ENCODE peak calls at places on chromosomes 6 and 20, in seven cellular contexts. One of them, this sample, is unnamed.

GRCh38 chr6:157885876-157886275 is 62.8 kb downstream of the SNX9 start:
- DNase-seq in A673: no peak
- DNase-seq in neural crest cell: no peak
- DNase-seq in thyroid gland: no peak
- DNase-seq in adrenal gland: no peak
- DNase-seq in hepatocyte: no peak
- DNase-seq in breast epithelium: no peak
- DNase-seq in this sample: no peak

GRCh38 chr6:104604643-104605042 is 255.1 kb downstream of the HACE1 start:
- DNase-seq in adrenal gland: no peak
- DNase-seq in neural crest cell: no peak
- DNase-seq in A673: peak; percentile 13
- DNase-seq in breast epithelium: no peak
- DNase-seq in hepatocyte: no peak
- DNase-seq in thyroid gland: no peak
- DNase-seq in this sample: no peak

GRCh38 chr6:24004659-24005058 is 121.4 kb upstream of the NRSN1 start:
- DNase-seq in adrenal gland: no peak
- DNase-seq in hepatocyte: no peak
- DNase-seq in breast epithelium: no peak
- DNase-seq in thyroid gland: no peak
- DNase-seq in neural crest cell: no peak
- DNase-seq in A673: no peak
- DNase-seq in this sample: no peak

GRCh38 chr20:3701061-3701998 is 11.1 kb downstream of the SIGLEC1 start:
- DNase-seq in A673: no peak
- DNase-seq in thyroid gland: no peak
- DNase-seq in adrenal gland: no peak
- DNase-seq in breast epithelium: no peak
- DNase-seq in hepatocyte: no peak
- DNase-seq in neural crest cell: no peak
- DNase-seq in this sample: no peak

GRCh38 chr20:40459299-40459698 is 229.7 kb downstream of the MAFB start:
- DNase-seq in breast epithelium: no peak
- DNase-seq in hepatocyte: no peak
- DNase-seq in A673: peak; percentile 52
- DNase-seq in thyroid gland: no peak
- DNase-seq in neural crest cell: no peak
- DNase-seq in adrenal gland: no peak
- DNase-seq in this sample: no peak

GRCh38 chr6:134381926-134382325 is 64.0 kb upstream of the SGK1 start:
- DNase-seq in thyroid gland: no peak
- DNase-seq in hepatocyte: no peak
- DNase-seq in adrenal gland: no peak
- DNase-seq in A673: peak; percentile 44
- DNase-seq in breast epithelium: no peak
- DNase-seq in neural crest cell: no peak
- DNase-seq in this sample: no peak

GRCh38 chr6:101086473-101086872 is 205.3 kb upstream of the ASCC3 start:
- DNase-seq in adrenal gland: no peak
- DNase-seq in hepatocyte: no peak
- DNase-seq in thyroid gland: no peak
- DNase-seq in breast epithelium: no peak
- DNase-seq in A673: peak; percentile 84
- DNase-seq in neural crest cell: no peak
- DNase-seq in this sample: no peak

GRCh38 chr6:151974061-151974617 is 166.7 kb downstream of the ESR1 start:
- DNase-seq in adrenal gland: no peak
- DNase-seq in A673: no peak
- DNase-seq in hepatocyte: no peak
- DNase-seq in breast epithelium: no peak
- DNase-seq in neural crest cell: no peak
- DNase-seq in thyroid gland: no peak
- DNase-seq in this sample: no peak

GRCh38 chr20:9613871-9614270 is 99.5 kb downstream of the LAMP5 start:
- DNase-seq in neural crest cell: no peak
- DNase-seq in breast epithelium: no peak
- DNase-seq in adrenal gland: no peak
- DNase-seq in thyroid gland: no peak
- DNase-seq in A673: no peak
- DNase-seq in hepatocyte: no peak
- DNase-seq in this sample: no peak

GRCh38 chr6:28501259-28501658 is 14.3 kb downstream of the GPX6 start:
- DNase-seq in neural crest cell: no peak
- DNase-seq in A673: no peak
- DNase-seq in hepatocyte: no peak
- DNase-seq in adrenal gland: no peak
- DNase-seq in thyroid gland: no peak
- DNase-seq in breast epithelium: no peak
- DNase-seq in this sample: no peak

GRCh38 chr6:143059616-143060353 is 904 bp upstream of the AIG1 start:
- DNase-seq in breast epithelium: peak; percentile 57
- DNase-seq in adrenal gland: no peak
- DNase-seq in thyroid gland: peak; percentile 23
- DNase-seq in A673: no peak
- DNase-seq in neural crest cell: no peak
- DNase-seq in hepatocyte: peak; percentile 72
- DNase-seq in this sample: peak; percentile 47

GRCh38 chr6:24223131-24223715 is 97.2 kb downstream of the NRSN1 start:
- DNase-seq in A673: peak; percentile 39
- DNase-seq in thyroid gland: no peak
- DNase-seq in neural crest cell: no peak
- DNase-seq in hepatocyte: no peak
- DNase-seq in breast epithelium: no peak
- DNase-seq in adrenal gland: no peak
- DNase-seq in this sample: no peak

GRCh38 chr20:36439040-36439730 is 102.1 kb upstream of the MYL9 start:
- DNase-seq in A673: peak; percentile 71
- DNase-seq in neural crest cell: peak; percentile 79
- DNase-seq in adrenal gland: peak; percentile 73
- DNase-seq in hepatocyte: peak; percentile 74
- DNase-seq in breast epithelium: peak; percentile 31
- DNase-seq in thyroid gland: peak; percentile 71
- DNase-seq in this sample: peak; percentile 89

GRCh38 chr20:1802385-1803215 is 92.6 kb upstream of the SIRPA start:
- DNase-seq in hepatocyte: peak; percentile 86
- DNase-seq in thyroid gland: no peak
- DNase-seq in adrenal gland: peak; percentile 77
- DNase-seq in breast epithelium: no peak
- DNase-seq in neural crest cell: peak; percentile 64
- DNase-seq in A673: peak; percentile 90
- DNase-seq in this sample: peak; percentile 63

GRCh38 chr6:74657033-74657432 is 548.8 kb downstream of the COL12A1 start:
- DNase-seq in hepatocyte: no peak
- DNase-seq in breast epithelium: no peak
- DNase-seq in A673: peak; percentile 12
- DNase-seq in neural crest cell: no peak
- DNase-seq in thyroid gland: no peak
- DNase-seq in adrenal gland: no peak
- DNase-seq in this sample: no peak

GRCh38 chr6:134217516-134218140 is 100.3 kb downstream of the SGK1 start:
- DNase-seq in neural crest cell: no peak
- DNase-seq in adrenal gland: no peak
- DNase-seq in thyroid gland: no peak
- DNase-seq in hepatocyte: no peak
- DNase-seq in A673: no peak
- DNase-seq in breast epithelium: no peak
- DNase-seq in this sample: no peak

GRCh38 chr6:56730663-56731529 is 88.2 kb upstream of the DST start:
- DNase-seq in adrenal gland: peak; percentile 55
- DNase-seq in hepatocyte: peak; percentile 12
- DNase-seq in A673: peak; percentile 36
- DNase-seq in thyroid gland: no peak
- DNase-seq in neural crest cell: no peak
- DNase-seq in breast epithelium: no peak
- DNase-seq in this sample: no peak

GRCh38 chr6:80771941-80772340 is 665.5 kb downstream of the BCKDHB start:
- DNase-seq in A673: peak; percentile 55
- DNase-seq in thyroid gland: no peak
- DNase-seq in adrenal gland: no peak
- DNase-seq in breast epithelium: no peak
- DNase-seq in neural crest cell: peak; percentile 14
- DNase-seq in hepatocyte: peak; percentile 44
- DNase-seq in this sample: no peak

GRCh38 chr20:24676978-24677370 is 207.5 kb downstream of the SYNDIG1 start:
- DNase-seq in adrenal gland: no peak
- DNase-seq in hepatocyte: no peak
- DNase-seq in breast epithelium: no peak
- DNase-seq in neural crest cell: no peak
- DNase-seq in thyroid gland: no peak
- DNase-seq in A673: no peak
- DNase-seq in this sample: no peak

GRCh38 chr20:57323034-57323433 is 6.6 kb upstream of the SPO11 start:
- DNase-seq in adrenal gland: no peak
- DNase-seq in A673: peak; percentile 84
- DNase-seq in hepatocyte: peak; percentile 71
- DNase-seq in breast epithelium: peak; percentile 32
- DNase-seq in thyroid gland: peak; percentile 80
- DNase-seq in neural crest cell: no peak
- DNase-seq in this sample: peak; percentile 28

DNA sequence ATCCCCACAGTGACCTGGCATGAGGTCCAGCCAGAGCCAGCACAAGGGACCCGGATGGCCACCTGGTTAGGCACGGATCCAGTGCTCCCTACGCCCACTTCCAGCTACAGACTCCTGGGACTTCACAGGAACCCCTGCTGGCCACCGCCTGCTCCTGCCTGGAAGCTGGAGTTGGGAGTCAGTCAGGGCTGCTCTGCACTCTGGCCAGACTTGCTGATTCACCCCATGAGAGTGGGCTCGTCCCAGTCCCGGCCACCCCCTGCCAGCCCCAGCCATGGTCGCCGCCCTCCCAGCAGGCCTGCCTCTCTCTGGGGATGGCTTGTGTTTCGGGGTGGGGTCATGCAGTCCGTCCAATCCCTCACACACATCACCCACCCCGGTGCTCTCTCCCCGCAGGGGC is 125.8 kb downstream of the DLL1 start:
- DNase-seq in thyroid gland: no peak
- DNase-seq in breast epithelium: no peak
- DNase-seq in A673: no peak
- DNase-seq in adrenal gland: no peak
- DNase-seq in neural crest cell: no peak
- DNase-seq in hepatocyte: no peak
- DNase-seq in this sample: no peak
- TF ChIP-seq CTCF in thyroid gland: no peak
- TF ChIP-seq CTCF in breast epithelium: no peak
- TF ChIP-seq CTCF in A673: no peak
- TF ChIP-seq CTCF in adrenal gland: no peak
- TF ChIP-seq CTCF in neural crest cell: no peak
- TF ChIP-seq CTCF in hepatocyte: peak; percentile 9
- TF ChIP-seq CTCF in this sample: no peak

DNA sequence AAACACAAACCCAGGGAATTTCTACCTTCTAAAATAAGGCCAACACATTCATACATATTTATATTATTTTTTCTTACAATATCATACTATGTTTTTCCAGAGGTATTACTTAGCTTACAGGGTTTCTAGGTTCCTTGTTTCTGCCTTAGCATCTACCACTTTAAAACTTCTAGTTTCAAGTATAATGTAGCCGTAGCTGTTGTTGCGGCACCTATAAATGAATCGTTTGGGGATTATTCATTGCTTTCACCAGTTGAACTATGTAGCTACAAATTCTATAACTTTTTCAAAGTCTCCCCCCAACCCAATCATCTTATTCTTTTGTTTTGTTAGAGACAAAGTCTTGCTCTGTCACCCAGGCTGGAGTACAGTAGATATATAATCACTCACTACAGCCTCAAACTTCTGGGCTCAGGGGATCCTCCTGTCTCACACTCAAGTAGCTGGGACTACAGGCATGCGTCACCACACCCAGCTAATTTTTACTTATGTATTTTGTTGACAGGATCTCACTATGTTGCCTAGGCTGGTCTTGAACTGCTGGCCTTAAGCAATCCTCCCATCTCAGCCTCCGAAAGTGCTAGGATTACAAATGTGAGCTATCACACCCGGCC is 43.9 kb downstream of the TNFAIP3 start:
- DNase-seq in adrenal gland: no peak
- DNase-seq in thyroid gland: no peak
- DNase-seq in neural crest cell: no peak
- DNase-seq in hepatocyte: no peak
- DNase-seq in breast epithelium: no peak
- DNase-seq in A673: no peak
- DNase-seq in this sample: no peak
- TF ChIP-seq CTCF in adrenal gland: no peak
- TF ChIP-seq CTCF in thyroid gland: no peak
- TF ChIP-seq CTCF in neural crest cell: no peak
- TF ChIP-seq CTCF in hepatocyte: no peak
- TF ChIP-seq CTCF in breast epithelium: no peak
- TF ChIP-seq CTCF in A673: no peak
- TF ChIP-seq CTCF in this sample: no peak

GRCh38 chr20:44056010-44056698 is 130.8 kb downstream of the JPH2 start:
- DNase-seq in hepatocyte: peak; percentile 33
- DNase-seq in A673: peak; percentile 32
- DNase-seq in breast epithelium: peak; percentile 13
- DNase-seq in adrenal gland: no peak
- DNase-seq in neural crest cell: no peak
- DNase-seq in thyroid gland: no peak
- DNase-seq in this sample: peak; percentile 75
- TF ChIP-seq CTCF in hepatocyte: peak; percentile 23
- TF ChIP-seq CTCF in A673: peak; percentile 46
- TF ChIP-seq CTCF in breast epithelium: no peak
- TF ChIP-seq CTCF in adrenal gland: no peak
- TF ChIP-seq CTCF in neural crest cell: peak; percentile 50
- TF ChIP-seq CTCF in thyroid gland: no peak
- TF ChIP-seq CTCF in this sample: peak; percentile 83

GRCh38 chr6:43286995-43287716 is 10.9 kb upstream of the SLC22A7 start:
- DNase-seq in breast epithelium: no peak
- DNase-seq in adrenal gland: peak; percentile 75
- DNase-seq in hepatocyte: no peak
- DNase-seq in A673: no peak
- DNase-seq in neural crest cell: no peak
- DNase-seq in thyroid gland: no peak
- DNase-seq in this sample: no peak
- TF ChIP-seq CTCF in breast epithelium: no peak
- TF ChIP-seq CTCF in adrenal gland: no peak
- TF ChIP-seq CTCF in hepatocyte: peak; percentile 17
- TF ChIP-seq CTCF in A673: no peak
- TF ChIP-seq CTCF in neural crest cell: peak; percentile 28
- TF ChIP-seq CTCF in thyroid gland: no peak
- TF ChIP-seq CTCF in this sample: no peak

GRCh38 chr20:33810885-33811762 is at the start of gene CHMP4B:
- DNase-seq in thyroid gland: peak; percentile 100
- DNase-seq in adrenal gland: peak; percentile 99
- DNase-seq in A673: peak; percentile 99
- DNase-seq in hepatocyte: peak; percentile 100
- DNase-seq in breast epithelium: peak; percentile 99
- DNase-seq in neural crest cell: peak; percentile 100
- DNase-seq in this sample: peak; percentile 100
- TF ChIP-seq CTCF in thyroid gland: no peak
- TF ChIP-seq CTCF in adrenal gland: no peak
- TF ChIP-seq CTCF in A673: no peak
- TF ChIP-seq CTCF in hepatocyte: no peak
- TF ChIP-seq CTCF in breast epithelium: no peak
- TF ChIP-seq CTCF in neural crest cell: no peak
- TF ChIP-seq CTCF in this sample: no peak

DNA sequence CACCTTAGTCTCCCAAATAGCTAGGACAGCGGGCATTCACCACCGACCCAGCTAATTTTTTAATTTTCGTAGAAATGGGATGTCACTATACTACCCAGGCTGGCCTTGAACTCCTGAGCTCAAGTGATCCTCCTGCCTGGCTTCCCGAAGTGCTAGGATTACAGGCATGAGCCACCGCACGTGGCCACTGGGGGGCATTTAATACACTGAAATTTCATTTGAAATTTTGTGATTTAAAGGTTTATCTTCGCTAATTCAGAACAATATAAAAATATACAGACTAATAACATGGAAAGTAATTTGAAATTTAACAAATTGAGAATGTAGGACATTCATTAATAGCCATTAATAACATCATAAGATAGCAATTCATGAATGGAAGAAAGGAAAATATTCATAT is 20.5 kb upstream of the TBC1D32 start:
- DNase-seq in thyroid gland: no peak
- DNase-seq in breast epithelium: no peak
- DNase-seq in A673: peak; percentile 18
- DNase-seq in hepatocyte: no peak
- DNase-seq in adrenal gland: no peak
- DNase-seq in neural crest cell: no peak
- DNase-seq in this sample: peak; percentile 19
- TF ChIP-seq CTCF in thyroid gland: peak; percentile 4
- TF ChIP-seq CTCF in breast epithelium: no peak
- TF ChIP-seq CTCF in A673: peak; percentile 57
- TF ChIP-seq CTCF in hepatocyte: no peak
- TF ChIP-seq CTCF in adrenal gland: peak; percentile 30
- TF ChIP-seq CTCF in neural crest cell: peak; percentile 57
- TF ChIP-seq CTCF in this sample: peak; percentile 35

This sample was measured in Calu3.